ENCODE peak calls at places on chromosome 14, in six cellular contexts. One of them, this sample, is unnamed. For H3K4me1, the result is how much of the 10 kb centered on the place peaks cover.

GRCh38 chr14:49303952-49304516 is 282.1 kb downstream of the RPS29 start:
- DNase-seq in PC-9: no peak
- DNase-seq in hepatocyte: peak
- DNase-seq in heart left ventricle: no peak
- DNase-seq in CD8-positive, alpha-beta memory T cell: no peak
- DNase-seq in left lung: no peak
- DNase-seq in this sample: peak

GRCh38 chr14:89911018-89911919 is 43.3 kb downstream of the EFCAB11 start:
- DNase-seq in heart left ventricle: no peak
- DNase-seq in CD8-positive, alpha-beta memory T cell: no peak
- DNase-seq in left lung: no peak
- DNase-seq in PC-9: no peak
- DNase-seq in hepatocyte: peak
- DNase-seq in this sample: no peak

GRCh38 chr14:43692706-43693105 is 814.4 kb downstream of the FSCB start:
- DNase-seq in CD8-positive, alpha-beta memory T cell: no peak
- DNase-seq in hepatocyte: no peak
- DNase-seq in PC-9: no peak
- DNase-seq in heart left ventricle: no peak
- DNase-seq in left lung: no peak
- DNase-seq in this sample: no peak

GRCh38 chr14:34496679-34497513 is 34.9 kb upstream of the SPTSSA start:
- DNase-seq in heart left ventricle: peak
- DNase-seq in CD8-positive, alpha-beta memory T cell: no peak
- DNase-seq in PC-9: peak
- DNase-seq in hepatocyte: peak
- DNase-seq in left lung: peak
- DNase-seq in this sample: peak

GRCh38 chr14:65803886-65804285 is 391.4 kb downstream of the FUT8 start:
- DNase-seq in hepatocyte: no peak
- DNase-seq in PC-9: no peak
- DNase-seq in left lung: no peak
- DNase-seq in CD8-positive, alpha-beta memory T cell: no peak
- DNase-seq in heart left ventricle: no peak
- DNase-seq in this sample: no peak

GRCh38 chr14:70651522-70651921 is 9.8 kb downstream of the TTC9 start:
- DNase-seq in CD8-positive, alpha-beta memory T cell: no peak
- DNase-seq in PC-9: no peak
- DNase-seq in hepatocyte: no peak
- DNase-seq in heart left ventricle: no peak
- DNase-seq in left lung: no peak
- DNase-seq in this sample: no peak

GRCh38 chr14:23300687-23301223 is 1.9 kb downstream of the PPP1R3E start:
- DNase-seq in heart left ventricle: peak
- DNase-seq in PC-9: no peak
- DNase-seq in left lung: no peak
- DNase-seq in hepatocyte: peak
- DNase-seq in CD8-positive, alpha-beta memory T cell: no peak
- DNase-seq in this sample: no peak

GRCh38 chr14:35810963-35811362 is 1.9 kb upstream of the RALGAPA1 start:
- DNase-seq in heart left ventricle: no peak
- DNase-seq in PC-9: no peak
- DNase-seq in left lung: no peak
- DNase-seq in CD8-positive, alpha-beta memory T cell: no peak
- DNase-seq in hepatocyte: no peak
- DNase-seq in this sample: no peak

GRCh38 chr14:54108481-54109471 is 152.2 kb upstream of the BMP4 start:
- DNase-seq in PC-9: peak
- DNase-seq in heart left ventricle: no peak
- DNase-seq in left lung: no peak
- DNase-seq in CD8-positive, alpha-beta memory T cell: no peak
- DNase-seq in hepatocyte: no peak
- DNase-seq in this sample: no peak

GRCh38 chr14:59044707-59045106 is 143.8 kb upstream of the DAAM1 start:
- DNase-seq in PC-9: no peak
- DNase-seq in hepatocyte: no peak
- DNase-seq in heart left ventricle: no peak
- DNase-seq in left lung: no peak
- DNase-seq in CD8-positive, alpha-beta memory T cell: no peak
- DNase-seq in this sample: no peak

GRCh38 chr14:104964546-104964945 is 13.6 kb downstream of the AHNAK2 start:
- DNase-seq in CD8-positive, alpha-beta memory T cell: no peak
- DNase-seq in heart left ventricle: no peak
- DNase-seq in left lung: no peak
- DNase-seq in hepatocyte: no peak
- DNase-seq in PC-9: no peak
- DNase-seq in this sample: no peak

GRCh38 chr14:38238881-38239280 is 17.0 kb downstream of the CLEC14A start:
- DNase-seq in hepatocyte: no peak
- DNase-seq in left lung: no peak
- DNase-seq in PC-9: no peak
- DNase-seq in heart left ventricle: no peak
- DNase-seq in CD8-positive, alpha-beta memory T cell: no peak
- DNase-seq in this sample: no peak

GRCh38 chr14:39417014-39417413 is 15.2 kb downstream of the FBXO33 start:
- DNase-seq in CD8-positive, alpha-beta memory T cell: no peak
- DNase-seq in hepatocyte: no peak
- DNase-seq in PC-9: no peak
- DNase-seq in heart left ventricle: peak
- DNase-seq in left lung: no peak
- DNase-seq in this sample: no peak

GRCh38 chr14:39023939-39024871 is 78.8 kb downstream of the SEC23A start:
- DNase-seq in CD8-positive, alpha-beta memory T cell: no peak
- DNase-seq in hepatocyte: peak
- DNase-seq in heart left ventricle: no peak
- DNase-seq in PC-9: no peak
- DNase-seq in left lung: no peak
- DNase-seq in this sample: no peak

GRCh38 chr14:52154992-52155655 is 86.3 kb upstream of the NID2 start:
- DNase-seq in left lung: no peak
- DNase-seq in CD8-positive, alpha-beta memory T cell: no peak
- DNase-seq in hepatocyte: no peak
- DNase-seq in heart left ventricle: no peak
- DNase-seq in PC-9: no peak
- DNase-seq in this sample: no peak

GRCh38 chr14:61570188-61570960 is 124.9 kb upstream of the HIF1A start:
- DNase-seq in hepatocyte: no peak
- DNase-seq in heart left ventricle: no peak
- DNase-seq in CD8-positive, alpha-beta memory T cell: no peak
- DNase-seq in PC-9: peak
- DNase-seq in left lung: no peak
- DNase-seq in this sample: no peak

GRCh38 chr14:99535448-99535847 is 54.2 kb downstream of the CCNK start:
- DNase-seq in CD8-positive, alpha-beta memory T cell: no peak
- DNase-seq in hepatocyte: no peak
- DNase-seq in heart left ventricle: no peak
- DNase-seq in PC-9: no peak
- DNase-seq in left lung: no peak
- DNase-seq in this sample: no peak
- H3K4me1 ChIP-seq in CD8-positive, alpha-beta memory T cell: under half
- H3K4me1 ChIP-seq in hepatocyte: under half
- H3K4me1 ChIP-seq in heart left ventricle: under half
- H3K4me1 ChIP-seq in PC-9: under half
- H3K4me1 ChIP-seq in left lung: under half
- H3K4me1 ChIP-seq in this sample: under half

DNA sequence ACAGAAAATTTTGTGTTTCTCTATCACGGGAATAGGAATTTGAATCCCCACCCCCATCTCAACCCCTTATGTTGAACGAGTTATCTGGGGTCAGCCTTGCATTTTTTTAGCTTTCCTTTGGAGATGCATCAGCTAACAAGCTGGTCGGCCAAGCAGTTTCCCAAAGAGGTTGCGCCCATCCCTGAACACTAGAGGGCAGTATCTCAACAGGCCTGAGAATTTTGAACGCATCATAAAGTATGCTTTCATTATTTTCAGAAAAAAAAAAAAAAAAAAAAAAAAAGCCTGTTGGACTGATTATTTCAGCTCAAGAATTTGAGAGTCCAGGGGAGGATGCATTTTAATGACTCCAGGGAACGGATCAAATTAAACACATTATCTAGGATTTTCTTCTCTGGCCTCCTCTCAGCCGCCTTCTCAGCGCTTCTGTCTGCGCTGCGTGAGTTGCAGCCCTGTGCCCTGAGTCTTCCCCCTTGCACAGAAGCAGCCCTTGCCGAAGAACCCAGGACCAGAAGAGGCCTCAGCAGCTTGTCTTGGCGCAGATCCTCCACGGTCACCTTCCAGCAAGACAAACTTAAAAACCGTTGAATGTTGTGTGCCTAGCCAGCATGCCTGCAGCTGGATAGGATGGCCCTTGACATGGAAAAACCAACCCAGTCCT is 76.5 kb upstream of the GZMB start:
- DNase-seq in PC-9: no peak
- DNase-seq in heart left ventricle: peak
- DNase-seq in hepatocyte: peak
- DNase-seq in CD8-positive, alpha-beta memory T cell: peak
- DNase-seq in left lung: peak
- DNase-seq in this sample: peak
- H3K4me3 ChIP-seq in PC-9: no peak
- H3K4me3 ChIP-seq in heart left ventricle: no peak
- H3K4me3 ChIP-seq in hepatocyte: no peak
- H3K4me3 ChIP-seq in CD8-positive, alpha-beta memory T cell: no peak
- H3K4me3 ChIP-seq in left lung: no peak
- H3K4me3 ChIP-seq in this sample: no peak

DNA sequence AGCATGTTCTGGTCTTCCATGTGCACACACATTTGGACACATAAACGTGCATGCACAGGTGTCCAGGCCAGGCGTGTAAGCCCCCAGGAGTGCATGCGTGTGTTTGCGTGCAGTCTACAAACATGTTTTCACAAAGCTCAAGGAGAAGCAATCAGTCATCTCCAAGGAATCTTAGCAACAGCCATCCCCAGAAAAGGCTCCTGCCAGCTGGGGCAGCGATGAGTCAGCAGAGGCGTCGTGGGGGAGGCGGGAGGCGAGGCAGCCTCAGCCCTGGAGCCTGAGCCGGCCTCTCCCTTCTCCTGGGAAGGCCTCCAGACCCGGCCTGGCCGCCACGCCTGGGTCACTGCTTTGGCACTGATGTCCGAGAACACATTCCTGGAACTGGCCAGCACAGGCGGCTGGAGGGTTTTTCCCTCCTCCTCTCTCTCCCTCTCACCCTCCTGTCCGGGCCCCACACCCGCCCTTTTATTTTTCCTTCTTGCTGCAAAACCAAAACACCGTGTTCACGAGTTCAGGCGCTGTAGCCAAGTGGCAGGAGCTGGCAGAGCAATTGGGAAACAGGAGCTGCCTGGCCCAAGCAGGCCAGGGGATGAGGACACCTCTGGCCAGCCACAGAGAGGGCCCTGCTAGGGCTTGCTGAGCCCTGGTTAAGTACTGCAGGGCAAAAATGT is 92.7 kb downstream of the LRRC74A start:
- DNase-seq in left lung: peak
- DNase-seq in CD8-positive, alpha-beta memory T cell: no peak
- DNase-seq in heart left ventricle: peak
- DNase-seq in PC-9: peak
- DNase-seq in hepatocyte: peak
- DNase-seq in this sample: no peak
- H3K27ac ChIP-seq in left lung: peak
- H3K27ac ChIP-seq in CD8-positive, alpha-beta memory T cell: no peak
- H3K27ac ChIP-seq in heart left ventricle: peak
- H3K27ac ChIP-seq in PC-9: peak
- H3K27ac ChIP-seq in hepatocyte: peak
- H3K27ac ChIP-seq in this sample: no peak

DNA sequence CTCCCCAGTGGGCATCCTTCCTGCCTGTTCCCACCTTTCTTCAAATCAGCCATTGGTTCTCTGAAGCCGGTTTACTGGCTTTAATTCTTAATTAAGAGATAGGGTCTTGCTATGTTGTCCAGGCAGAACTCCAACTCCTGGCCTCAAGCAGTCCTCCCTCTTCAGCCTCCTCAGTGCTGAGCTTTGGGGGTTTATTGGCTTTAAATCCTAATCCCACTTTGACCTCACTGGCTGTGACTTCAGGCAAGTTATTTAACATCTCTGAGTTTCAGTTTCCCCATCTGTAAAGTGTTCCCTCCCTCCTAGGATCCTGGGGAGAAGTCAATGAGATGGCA is 2.1 kb upstream of the TRMT61A start:
- DNase-seq in heart left ventricle: no peak
- DNase-seq in CD8-positive, alpha-beta memory T cell: no peak
- DNase-seq in hepatocyte: no peak
- DNase-seq in left lung: no peak
- DNase-seq in PC-9: no peak
- DNase-seq in this sample: no peak
- H3K4me1 ChIP-seq in heart left ventricle: under half
- H3K4me1 ChIP-seq in CD8-positive, alpha-beta memory T cell: under half
- H3K4me1 ChIP-seq in hepatocyte: half or more
- H3K4me1 ChIP-seq in left lung: under half
- H3K4me1 ChIP-seq in PC-9: under half
- H3K4me1 ChIP-seq in this sample: under half

GRCh38 chr14:102908766-102909455 is 13.6 kb upstream of the AMN start:
- DNase-seq in hepatocyte: no peak
- DNase-seq in heart left ventricle: no peak
- DNase-seq in PC-9: no peak
- DNase-seq in left lung: no peak
- DNase-seq in CD8-positive, alpha-beta memory T cell: no peak
- DNase-seq in this sample: no peak
- H3K4me3 ChIP-seq in hepatocyte: no peak
- H3K4me3 ChIP-seq in heart left ventricle: no peak
- H3K4me3 ChIP-seq in PC-9: no peak
- H3K4me3 ChIP-seq in left lung: no peak
- H3K4me3 ChIP-seq in CD8-positive, alpha-beta memory T cell: no peak
- H3K4me3 ChIP-seq in this sample: no peak

DNA sequence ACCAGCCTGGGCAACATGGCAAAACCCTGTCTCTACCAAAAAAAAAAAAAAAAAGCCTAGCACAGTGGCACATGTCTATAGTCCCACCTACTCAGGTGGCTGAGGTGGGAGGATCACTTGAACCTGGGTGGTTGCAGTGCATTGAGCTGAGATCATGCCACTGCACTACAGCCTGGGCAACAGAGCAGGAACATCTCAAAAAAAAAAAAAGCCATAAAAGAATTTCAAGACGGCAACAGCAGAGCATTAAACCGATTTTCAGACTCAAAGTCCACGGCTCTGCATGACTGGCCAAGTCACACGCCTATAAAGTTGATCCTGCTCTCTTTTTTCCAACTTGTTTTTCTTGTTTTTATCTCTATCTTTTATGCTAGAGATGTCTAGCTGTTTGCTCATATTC is 45.3 kb downstream of the FBXO34 start:
- DNase-seq in CD8-positive, alpha-beta memory T cell: no peak
- DNase-seq in hepatocyte: peak
- DNase-seq in heart left ventricle: no peak
- DNase-seq in PC-9: no peak
- DNase-seq in left lung: no peak
- DNase-seq in this sample: no peak
- H3K27ac ChIP-seq in CD8-positive, alpha-beta memory T cell: no peak
- H3K27ac ChIP-seq in hepatocyte: peak
- H3K27ac ChIP-seq in heart left ventricle: no peak
- H3K27ac ChIP-seq in PC-9: no peak
- H3K27ac ChIP-seq in left lung: no peak
- H3K27ac ChIP-seq in this sample: no peak

This sample was measured in iPS DF 6.9.